ENCODE peak calls at places on chromosomes 1 and 21, in five cellular contexts. Z is GM04504, C is KBM-7, J is H9, I is ELR. H is an unnamed sample.

GRCh38 chr1:194469282-194469681 is 1282.9 kb upstream of the B3GALT2 start:
- DNase-seq in Z (no peak), C (no peak), J (no peak), I (no peak), H (no peak)

GRCh38 chr21:46268371-46268770 is 17.0 kb downstream of the MCM3AP start:
- DNase-seq in Z (no peak), C (no peak), J (no peak), I (no peak), H (no peak)

GRCh38 chr1:192867180-192867579 is 58.3 kb downstream of the RGS2 start:
- DNase-seq in Z (no peak), C (no peak), J (no peak), I (no peak), H (peak)

GRCh38 chr1:99691175-99691574 is 45.3 kb downstream of the PALMD start:
- DNase-seq in Z (no peak), C (no peak), J (no peak), I (peak), H (no peak)

GRCh38 chr21:45297329-45297728 is 9.6 kb upstream of the POFUT2 start:
- DNase-seq in Z (no peak), C (no peak), J (no peak), I (no peak), H (no peak)

GRCh38 chr1:153231363-153231762 is 14.0 kb downstream of the PRR9 start:
- DNase-seq in Z (no peak), C (no peak), J (no peak), I (no peak), H (no peak)

GRCh38 chr1:236395780-236396664 is 1.9 kb downstream of the EDARADD start:
- DNase-seq in Z (no peak), C (peak), J (peak), I (no peak), H (no peak)

GRCh38 chr1:69737527-69738176 is 169.9 kb downstream of the LRRC7 start:
- DNase-seq in Z (peak), C (peak), J (peak), I (peak), H (peak)

GRCh38 chr1:76023669-76024407 is 50.7 kb upstream of the ST6GALNAC3 start:
- DNase-seq in Z (no peak), C (no peak), J (no peak), I (peak), H (peak)

GRCh38 chr1:108556079-108556478 is 3.8 kb upstream of the EEIG2 start:
- DNase-seq in Z (no peak), C (no peak), J (no peak), I (no peak), H (no peak)

GRCh38 chr1:182185822-182186756 is 124.6 kb upstream of the ZNF648 start:
- DNase-seq in Z (peak), C (no peak), J (no peak), I (peak), H (no peak)

GRCh38 chr1:167225920-167226319 is 5.2 kb downstream of the POU2F1 start:
- DNase-seq in Z (no peak), C (no peak), J (no peak), I (no peak), H (peak)

GRCh38 chr1:216809649-216810048 is 86.4 kb upstream of the ESRRG start:
- DNase-seq in Z (no peak), C (no peak), J (no peak), I (no peak), H (no peak)

GRCh38 chr1:42730002-42730401 is 10.0 kb downstream of the CLDN19 start:
- DNase-seq in Z (no peak), C (no peak), J (no peak), I (peak), H (no peak)

GRCh38 chr1:205630241-205630640 is 1.6 kb downstream of the ELK4 start:
- DNase-seq in Z (peak), C (peak), J (no peak), I (peak), H (peak)

GRCh38 chr1:158353333-158354038 is at the start of gene CD1E:
- DNase-seq in Z (no peak), C (no peak), J (no peak), I (no peak), H (no peak)

GRCh38 chr1:99266731-99267130 is 2.4 kb downstream of the PLPPR4 start:
- DNase-seq in Z (peak), C (no peak), J (no peak), I (peak), H (no peak)

GRCh38 chr21:46001821-46002681 is 20.5 kb downstream of the COL6A1 start:
- DNase-seq in Z (no peak), C (no peak), J (peak), I (no peak), H (no peak)

GRCh38 chr1:27661412-27662075 is 10.4 kb downstream of the IFI6 start:
- DNase-seq in Z (no peak), C (no peak), J (no peak), I (no peak), H (no peak)

GRCh38 chr1:12599657-12600056 is 18.4 kb downstream of the DHRS3 start:
- DNase-seq in Z (no peak), C (no peak), J (no peak), I (no peak), H (no peak)

GRCh38 chr21:44353200-44353970 is at the start of gene TRPM2:
- DNase-seq in Z (no peak), C (peak), J (no peak), I (no peak), H (peak)

GRCh38 chr1:200409203-200409760 is 554 bp downstream of the ZNF281 start:
- DNase-seq in Z (no peak), C (peak), J (peak), I (peak), H (peak)

GRCh38 chr1:29747136-29747670 is 510.9 kb downstream of the PTPRU start:
- DNase-seq in Z (no peak), C (no peak), J (no peak), I (no peak), H (no peak)